ENCODE peak calls at places on chromosomes 11 and 22, in six cellular contexts. J is fibroblast of lung, S is IMR-90, P is HCT116, R is GM23248, L is OCI-LY7. I is an unnamed sample.

GRCh38 chr11:65311197-65311631 is 3.5 kb upstream of the CDC42EP2 start:
- DNase-seq in J (no peak), S (no peak), P (no peak), R (no peak), L (no peak), I (peak; percentile 69)

GRCh38 chr22:22687638-22688500 is 43.5 kb downstream of the GGTLC2 start:
- DNase-seq in J (peak; percentile 20), S (peak; percentile 65), P (no peak), R (peak; percentile 75), L (peak; percentile 68), I (peak; percentile 67)

GRCh38 chr11:16789061-16789415 is 50.6 kb downstream of the C11orf58 start:
- DNase-seq in J (no peak), S (no peak), P (no peak), R (no peak), L (no peak), I (no peak)

GRCh38 chr11:131042711-131043110 is 126.4 kb upstream of the SNX19 start:
- DNase-seq in J (no peak), S (no peak), P (no peak), R (no peak), L (no peak), I (no peak)

GRCh38 chr11:13051257-13051656 is 42.1 kb downstream of the RASSF10 start:
- DNase-seq in J (peak; percentile 39), S (no peak), P (no peak), R (peak; percentile 63), L (no peak), I (no peak)

GRCh38 chr11:22920939-22921565 is 60.8 kb upstream of the CCDC179 start:
- DNase-seq in J (peak; percentile 45), S (peak; percentile 76), P (no peak), R (peak; percentile 56), L (peak; percentile 42), I (peak; percentile 73)

GRCh38 chr11:748007-748359 is 719 bp downstream of the TALDO1 start:
- DNase-seq in J (peak; percentile 34), S (no peak), P (no peak), R (peak; percentile 69), L (no peak), I (peak; percentile 28)

GRCh38 chr11:93526058-93526633 is 17.0 kb downstream of the SMCO4 start:
- DNase-seq in J (no peak), S (no peak), P (no peak), R (no peak), L (peak; percentile 41), I (no peak)

GRCh38 chr11:47443028-47443700 is 5.8 kb downstream of the RAPSN start:
- DNase-seq in J (no peak), S (no peak), P (no peak), R (no peak), L (peak; percentile 86), I (no peak)

GRCh38 chr11:78424334-78425270 is 7.0 kb upstream of the GAB2 start:
- DNase-seq in J (peak; percentile 40), S (peak; percentile 73), P (no peak), R (peak; percentile 28), L (peak; percentile 45), I (no peak)

GRCh38 chr11:83566948-83567347 is 280.8 kb upstream of the CCDC90B start:
- DNase-seq in J (peak; percentile 69), S (peak; percentile 83), P (no peak), R (peak; percentile 93), L (no peak), I (no peak)

GRCh38 chr11:14423633-14424032 is 64.7 kb upstream of the RRAS2 start:
- DNase-seq in J (peak; percentile 79), S (peak; percentile 62), P (no peak), R (peak; percentile 42), L (no peak), I (no peak)

GRCh38 chr11:73513707-73514106 is 84.2 kb downstream of the FAM168A start:
- DNase-seq in J (no peak), S (no peak), P (no peak), R (no peak), L (no peak), I (no peak)

GRCh38 chr11:9803685-9804413 is 140.0 kb downstream of the SWAP70 start:
- DNase-seq in J (peak; percentile 66), S (peak; percentile 66), P (no peak), R (peak; percentile 32), L (no peak), I (no peak)

GRCh38 chr11:116773203-116774112 is 671 bp upstream of the BUD13 start:
- DNase-seq in J (peak; percentile 17), S (peak; percentile 17), P (no peak), R (peak; percentile 64), L (peak; percentile 29), I (no peak)

GRCh38 chr11:20155683-20156279 is 4.5 kb downstream of the DBX1 start:
- DNase-seq in J (no peak), S (no peak), P (no peak), R (no peak), L (no peak), I (peak; percentile 44)

GRCh38 chr11:45537617-45538016 is 127.8 kb downstream of the CHST1 start:
- DNase-seq in J (no peak), S (peak; percentile 2), P (no peak), R (peak; percentile 49), L (no peak), I (no peak)

GRCh38 chr22:41261541-41262249 is 21.0 kb upstream of the CHADL start:
- DNase-seq in J (no peak), S (no peak), P (no peak), R (no peak), L (no peak), I (no peak)

GRCh38 chr11:90614318-90614717 is 391.5 kb upstream of the CHORDC1 start:
- DNase-seq in J (no peak), S (no peak), P (no peak), R (no peak), L (no peak), I (no peak)

GRCh38 chr11:4491878-4492606 is 9.6 kb downstream of the OR52K1 start:
- DNase-seq in J (no peak), S (peak; percentile 2), P (no peak), R (peak; percentile 27), L (no peak), I (no peak)

GRCh38 chr22:40648386-40648785 is 11.9 kb upstream of the MRTFA start:
- DNase-seq in J (no peak), S (no peak), P (no peak), R (no peak), L (peak; percentile 41), I (no peak)

GRCh38 chr11:19370100-19370861 is 129.5 kb upstream of the E2F8 start:
- DNase-seq in J (peak; percentile 54), S (peak; percentile 31), P (no peak), R (peak; percentile 83), L (no peak), I (no peak)

GRCh38 chr11:1054143-1055108 is 17.9 kb upstream of the MUC6 start:
- DNase-seq in J (no peak), S (no peak), P (no peak), R (peak; percentile 69), L (no peak), I (no peak)

GRCh38 chr11:59475176-59475575 is 2.1 kb downstream of the OR4D10 start:
- DNase-seq in J (no peak), S (no peak), P (no peak), R (no peak), L (no peak), I (no peak)

GRCh38 chr11:107468596-107468995 is 11.0 kb upstream of the CWF19L2 start:
- DNase-seq in J (peak; percentile 4), S (peak; percentile 35), P (no peak), R (peak; percentile 48), L (no peak), I (no peak)

GRCh38 chr11:13962562-13963168 is at the start of gene SPON1:
- DNase-seq in J (peak; percentile 43), S (peak; percentile 15), P (no peak), R (peak; percentile 53), L (no peak), I (peak; percentile 93)

GRCh38 chr22:29328055-29328454 is 12.6 kb upstream of the RASL10A start:
- DNase-seq in J (no peak), S (no peak), P (no peak), R (no peak), L (no peak), I (no peak)

GRCh38 chr22:31637375-31637937 is 24.6 kb downstream of the PISD start:
- DNase-seq in J (no peak), S (no peak), P (no peak), R (no peak), L (peak; percentile 53), I (no peak)
- H2AFZ ChIP-seq in J (no peak overlapping the region), S (no peak overlapping the region), P (no peak overlapping the region), R (no peak overlapping the region), L (peak overlapping the region; percentile 32), I (no peak overlapping the region)

GRCh38 chr11:112588252-112588668 is 327.6 kb upstream of the PLET1 start:
- DNase-seq in J (peak; percentile 77), S (peak; percentile 77), P (peak; percentile 83), R (peak; percentile 89), L (peak; percentile 68), I (peak; percentile 92)
- H2AFZ ChIP-seq in J (no peak overlapping the region), S (peak overlapping the region; percentile 1), P (peak overlapping the region; percentile 93), R (peak overlapping the region; percentile 47), L (no peak overlapping the region), I (no peak overlapping the region)

GRCh38 chr11:57213282-57214086 is 23.6 kb downstream of the APLNR start:
- DNase-seq in J (peak; percentile 70), S (peak; percentile 21), P (no peak), R (no peak), L (peak; percentile 15), I (peak; percentile 97)

GRCh38 chr11:57217053-57217452 is 20.0 kb downstream of the APLNR start:
- DNase-seq in J (no peak), S (no peak), P (no peak), R (no peak), L (no peak), I (no peak)

GRCh38 chr11:57216463-57216862 is 20.6 kb downstream of the APLNR start:
- DNase-seq in J (no peak), S (no peak), P (no peak), R (no peak), L (no peak), I (no peak)

GRCh38 chr11:57214087-57214395 is 23.0 kb downstream of the APLNR start:
- DNase-seq in J (peak; percentile 67), S (peak; percentile 48), P (no peak), R (peak; percentile 26), L (no peak), I (peak; percentile 39)

DNA sequence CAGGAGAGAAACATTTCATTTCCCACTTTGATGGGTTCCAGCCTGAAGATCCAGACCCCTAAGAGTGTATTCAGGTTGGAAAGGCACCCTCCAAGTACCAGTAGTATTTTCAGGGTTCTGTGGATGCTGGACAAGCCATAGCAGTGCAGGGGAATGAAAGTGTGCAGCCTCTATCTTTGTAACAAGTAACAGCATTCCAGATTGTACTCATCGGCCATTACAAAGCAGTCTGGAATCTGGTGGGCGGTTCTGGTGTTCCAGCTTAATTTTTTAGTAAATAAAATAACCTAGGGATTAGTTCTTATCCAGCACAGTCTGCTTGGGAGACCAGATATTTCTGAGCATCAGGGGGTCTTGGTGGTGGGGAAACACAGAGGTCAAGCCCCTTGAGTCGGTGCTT is 22.6 kb downstream of the APLNR start:
- DNase-seq in J (peak; percentile 91), S (peak; percentile 86), P (no peak), R (peak; percentile 91), L (no peak), I (no peak)
- H2AFZ ChIP-seq in J (peak overlapping the region; percentile 22), S (peak overlapping the region; percentile 89), P (no peak overlapping the region), R (peak overlapping the region; percentile 24), L (no peak overlapping the region), I (no peak overlapping the region)

DNA sequence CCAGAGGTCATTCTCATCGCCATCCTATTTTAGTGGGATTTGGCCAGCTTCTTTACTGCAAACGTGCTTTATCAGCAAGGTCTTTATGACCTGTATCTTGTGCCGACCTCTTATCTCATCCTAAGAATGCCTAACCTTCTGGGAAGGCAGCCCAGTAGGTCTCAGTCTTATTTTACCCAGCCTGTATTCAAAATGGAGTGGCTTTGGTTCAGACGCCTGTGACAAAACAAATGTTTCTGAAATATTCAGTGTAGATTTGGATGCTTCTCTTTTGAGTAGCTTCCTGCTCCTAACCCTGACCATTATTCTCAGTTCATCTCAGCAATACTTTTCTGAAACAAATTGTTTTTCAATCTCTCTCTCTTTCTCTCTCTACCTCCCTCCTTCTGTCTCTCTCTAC is 60.1 kb downstream of the TRIM44 start:
- DNase-seq in J (no peak), S (no peak), P (no peak), R (no peak), L (no peak), I (no peak)
- H2AFZ ChIP-seq in J (no peak overlapping the region), S (no peak overlapping the region), P (no peak overlapping the region), R (no peak overlapping the region), L (no peak overlapping the region), I (no peak overlapping the region)